ENCODE peak calls at places on chromosome 18, in ten cellular contexts. L, J, C, S, O, Q, N, X, Y and H are unnamed samples. For H3K36me3, the result is how much of the 10 kb centered on the place peaks cover.

GRCh38 chr18:66966171-66966570 is 362.3 kb upstream of the CDH19 start:
- DNase-seq in L (no peak), J (no peak), C (no peak), S (no peak), O (no peak), Q (no peak), N (no peak), X (no peak), Y (no peak), H (no peak)

GRCh38 chr18:63102941-63103744 is 216.4 kb downstream of the BCL2 start:
- DNase-seq in L (no peak), J (no peak), C (no peak), S (no peak), O (no peak), Q (no peak), N (no peak), X (no peak), Y (peak), H (no peak)

GRCh38 chr18:48521723-48522122 is 17.1 kb upstream of the CTIF start:
- DNase-seq in L (no peak), J (no peak), C (no peak), S (no peak), O (no peak), Q (no peak), N (no peak), X (no peak), Y (no peak), H (peak)

GRCh38 chr18:50559750-50560680 is at the start of gene MAPK4:
- DNase-seq in L (no peak), J (peak), C (peak), S (peak), O (no peak), Q (peak), N (no peak), X (peak), Y (peak), H (peak)

GRCh38 chr18:54233228-54233625 is 8.8 kb upstream of the MBD2 start:
- DNase-seq in L (no peak), J (no peak), C (no peak), S (no peak), O (no peak), Q (no peak), N (no peak), X (no peak), Y (no peak), H (no peak)

GRCh38 chr18:23627325-23627724 is 35.4 kb downstream of the ANKRD29 start:
- DNase-seq in L (no peak), J (peak), C (peak), S (no peak), O (no peak), Q (no peak), N (no peak), X (no peak), Y (no peak), H (no peak)

GRCh38 chr18:48475635-48476549 is 62.9 kb upstream of the CTIF start:
- DNase-seq in L (no peak), J (peak), C (peak), S (peak), O (peak), Q (peak), N (no peak), X (peak), Y (peak), H (peak)

GRCh38 chr18:8951491-8951890 is 151.0 kb upstream of the NDUFV2 start:
- DNase-seq in L (no peak), J (no peak), C (no peak), S (peak), O (no peak), Q (no peak), N (no peak), X (no peak), Y (no peak), H (no peak)

GRCh38 chr18:11310476-11311086 is 161.2 kb upstream of the PIEZO2 start:
- DNase-seq in L (no peak), J (peak), C (peak), S (peak), O (no peak), Q (no peak), N (no peak), X (peak), Y (peak), H (peak)

GRCh38 chr18:11518788-11519685 is 90.4 kb upstream of the SLC35G4 start:
- DNase-seq in L (no peak), J (peak), C (peak), S (peak), O (no peak), Q (no peak), N (no peak), X (peak), Y (peak), H (peak)

GRCh38 chr18:43665239-43665788 is 388.0 kb upstream of the SYT4 start:
- DNase-seq in L (no peak), J (no peak), C (no peak), S (no peak), O (no peak), Q (no peak), N (no peak), X (no peak), Y (no peak), H (no peak)

GRCh38 chr18:31603335-31603734 is 11.7 kb downstream of the TTR start:
- DNase-seq in L (no peak), J (no peak), C (no peak), S (no peak), O (no peak), Q (no peak), N (no peak), X (no peak), Y (no peak), H (no peak)

GRCh38 chr18:65435529-65435928 is 315.3 kb upstream of the CDH7 start:
- DNase-seq in L (no peak), J (no peak), C (no peak), S (no peak), O (no peak), Q (no peak), N (no peak), X (no peak), Y (no peak), H (no peak)

GRCh38 chr18:9101730-9102390 is 639 bp upstream of the NDUFV2 start:
- DNase-seq in L (no peak), J (no peak), C (peak), S (peak), O (no peak), Q (no peak), N (no peak), X (no peak), Y (no peak), H (no peak)

GRCh38 chr18:7870855-7871254 is 303.7 kb downstream of the PTPRM start:
- DNase-seq in L (no peak), J (no peak), C (no peak), S (no peak), O (no peak), Q (no peak), N (no peak), X (no peak), Y (no peak), H (no peak)

GRCh38 chr18:72871091-72871490 is 3.3 kb upstream of the NETO1 start:
- DNase-seq in L (no peak), J (no peak), C (no peak), S (no peak), O (no peak), Q (no peak), N (no peak), X (no peak), Y (no peak), H (no peak)

GRCh38 chr18:49546719-49547273 is 15.1 kb upstream of the LIPG start:
- DNase-seq in L (no peak), J (no peak), C (no peak), S (no peak), O (no peak), Q (no peak), N (no peak), X (no peak), Y (peak), H (no peak)

GRCh38 chr18:69567813-69568488 is 167.3 kb downstream of the DOK6 start:
- DNase-seq in L (no peak), J (no peak), C (no peak), S (no peak), O (no peak), Q (no peak), N (no peak), X (no peak), Y (peak), H (no peak)

GRCh38 chr18:74507120-74507881 is 11.1 kb downstream of the CNDP2 start:
- DNase-seq in L (no peak), J (no peak), C (peak), S (no peak), O (no peak), Q (no peak), N (no peak), X (no peak), Y (peak), H (no peak)
- H3K36me3 ChIP-seq in L (under half), J (under half), C (under half), S (half or more), O (half or more), Q (under half), N (half or more), X (under half), Y (half or more), H (under half)

GRCh38 chr18:32730068-32730467 is 42.8 kb downstream of the KLHL14 start:
- DNase-seq in L (no peak), J (no peak), C (no peak), S (no peak), O (no peak), Q (no peak), N (no peak), X (no peak), Y (no peak), H (no peak)
- H3K36me3 ChIP-seq in L (under half), J (under half), C (under half), S (under half), O (under half), Q (under half), N (under half), X (under half), Y (under half), H (under half)

GRCh38 chr18:59386909-59387515 is 27.9 kb upstream of the LMAN1 start:
- DNase-seq in L (no peak), J (no peak), C (no peak), S (no peak), O (no peak), Q (no peak), N (no peak), X (no peak), Y (peak), H (no peak)

GRCh38 chr18:59388180-59388579 is 29.1 kb upstream of the LMAN1 start:
- DNase-seq in L (no peak), J (no peak), C (no peak), S (no peak), O (no peak), Q (no peak), N (no peak), X (no peak), Y (peak), H (no peak)

GRCh38 chr18:59383831-59384230 is 24.8 kb upstream of the LMAN1 start:
- DNase-seq in L (no peak), J (no peak), C (no peak), S (no peak), O (no peak), Q (no peak), N (no peak), X (no peak), Y (peak), H (no peak)

GRCh38 chr18:59382388-59382787 is 23.3 kb upstream of the LMAN1 start:
- DNase-seq in L (no peak), J (no peak), C (no peak), S (no peak), O (no peak), Q (no peak), N (no peak), X (no peak), Y (peak), H (no peak)

DNA sequence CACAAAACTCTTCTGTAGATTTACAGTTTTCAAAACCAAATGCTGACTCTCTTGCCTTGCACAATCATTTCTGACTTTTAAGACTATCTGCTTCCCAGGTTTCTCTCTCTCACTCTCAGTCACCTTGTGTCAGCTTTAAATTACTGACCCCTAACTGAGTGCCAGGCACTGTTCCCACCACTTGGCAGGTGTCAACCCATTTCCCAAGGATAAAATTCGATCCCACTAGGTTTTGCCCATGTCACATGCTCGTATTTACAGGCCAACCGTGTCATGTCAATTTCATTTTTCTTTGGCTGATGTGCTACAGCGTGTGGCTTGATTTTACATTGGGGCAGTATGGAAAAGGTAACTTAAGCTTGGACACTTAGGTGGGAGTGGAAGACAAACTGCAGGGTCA is 26.1 kb upstream of the LMAN1 start:
- DNase-seq in L (no peak), J (no peak), C (no peak), S (no peak), O (no peak), Q (no peak), N (no peak), X (no peak), Y (peak), H (no peak)
- H3K36me3 ChIP-seq in L (under half), J (under half), C (under half), S (under half), O (under half), Q (under half), N (under half), X (under half), Y (under half), H (under half)

GRCh38 chr18:36179562-36180334 is 7.5 kb upstream of the MOCOS start:
- DNase-seq in L (no peak), J (peak), C (peak), S (no peak), O (peak), Q (peak), N (no peak), X (no peak), Y (no peak), H (no peak)

GRCh38 chr18:36177913-36178312 is 9.4 kb upstream of the MOCOS start:
- DNase-seq in L (no peak), J (no peak), C (no peak), S (no peak), O (no peak), Q (no peak), N (no peak), X (no peak), Y (no peak), H (no peak)

GRCh38 chr18:36176177-36176584 is 11.1 kb upstream of the MOCOS start:
- DNase-seq in L (no peak), J (peak), C (no peak), S (no peak), O (no peak), Q (no peak), N (no peak), X (no peak), Y (no peak), H (no peak)

GRCh38 chr18:36175481-36175880 is 11.8 kb upstream of the MOCOS start:
- DNase-seq in L (no peak), J (no peak), C (no peak), S (no peak), O (no peak), Q (no peak), N (no peak), X (no peak), Y (no peak), H (no peak)

DNA sequence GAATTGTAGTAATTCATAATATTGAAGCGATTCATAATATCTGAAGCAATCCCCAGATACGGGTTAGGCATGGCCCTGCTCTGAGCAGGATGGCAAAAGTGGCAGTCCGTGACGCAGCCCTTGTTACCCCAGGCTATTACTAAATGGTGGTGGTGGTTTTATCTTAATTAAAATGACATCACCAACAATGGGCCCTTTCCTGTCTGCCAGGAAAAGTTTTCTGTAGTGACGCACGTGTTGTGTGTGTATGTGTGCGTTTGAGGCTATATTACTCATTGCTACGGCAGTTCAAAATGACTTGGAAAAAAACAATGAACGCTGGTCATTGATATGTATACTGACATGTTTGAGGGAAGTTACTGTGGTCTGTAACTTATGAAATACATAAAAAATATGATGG is 10.6 kb upstream of the MOCOS start:
- DNase-seq in L (no peak), J (no peak), C (no peak), S (no peak), O (no peak), Q (no peak), N (no peak), X (no peak), Y (no peak), H (no peak)
- H3K36me3 ChIP-seq in L (under half), J (under half), C (under half), S (half or more), O (under half), Q (under half), N (under half), X (under half), Y (under half), H (under half)

DNA sequence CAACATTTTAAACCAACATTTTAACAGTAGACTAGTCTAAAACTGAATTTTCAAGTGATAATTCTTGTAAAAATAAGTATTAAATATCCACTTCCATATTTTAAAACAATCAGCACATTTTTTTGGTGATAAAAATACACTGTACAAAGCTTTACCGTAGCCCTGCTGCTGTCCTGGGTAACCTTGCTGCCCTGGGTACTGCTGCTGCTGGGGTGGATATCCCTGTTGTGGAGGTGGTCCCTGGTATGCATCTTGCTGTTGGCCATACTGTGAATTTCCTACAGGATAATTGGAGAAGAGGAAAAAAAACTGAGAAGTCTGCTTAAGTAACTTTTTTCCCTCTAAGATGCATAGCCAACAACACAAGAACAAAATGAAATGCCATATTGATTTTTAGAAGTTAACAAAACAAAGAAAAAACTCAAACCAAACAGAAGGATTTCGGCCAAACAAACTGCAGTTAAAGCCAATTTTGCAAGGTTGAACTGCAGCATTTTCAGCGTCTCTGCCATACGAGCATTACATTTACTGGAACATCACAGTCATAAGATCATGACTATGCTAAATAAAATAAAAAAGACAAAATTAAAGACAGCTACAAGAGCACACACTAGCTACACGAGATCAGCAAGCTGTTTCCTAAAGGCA is 55.4 kb downstream of the SS18 start:
- DNase-seq in L (no peak), J (no peak), C (no peak), S (no peak), O (no peak), Q (no peak), N (no peak), X (no peak), Y (no peak), H (no peak)
- H3K36me3 ChIP-seq in L (under half), J (half or more), C (under half), S (half or more), O (half or more), Q (under half), N (under half), X (half or more), Y (half or more), H (under half)

DNA sequence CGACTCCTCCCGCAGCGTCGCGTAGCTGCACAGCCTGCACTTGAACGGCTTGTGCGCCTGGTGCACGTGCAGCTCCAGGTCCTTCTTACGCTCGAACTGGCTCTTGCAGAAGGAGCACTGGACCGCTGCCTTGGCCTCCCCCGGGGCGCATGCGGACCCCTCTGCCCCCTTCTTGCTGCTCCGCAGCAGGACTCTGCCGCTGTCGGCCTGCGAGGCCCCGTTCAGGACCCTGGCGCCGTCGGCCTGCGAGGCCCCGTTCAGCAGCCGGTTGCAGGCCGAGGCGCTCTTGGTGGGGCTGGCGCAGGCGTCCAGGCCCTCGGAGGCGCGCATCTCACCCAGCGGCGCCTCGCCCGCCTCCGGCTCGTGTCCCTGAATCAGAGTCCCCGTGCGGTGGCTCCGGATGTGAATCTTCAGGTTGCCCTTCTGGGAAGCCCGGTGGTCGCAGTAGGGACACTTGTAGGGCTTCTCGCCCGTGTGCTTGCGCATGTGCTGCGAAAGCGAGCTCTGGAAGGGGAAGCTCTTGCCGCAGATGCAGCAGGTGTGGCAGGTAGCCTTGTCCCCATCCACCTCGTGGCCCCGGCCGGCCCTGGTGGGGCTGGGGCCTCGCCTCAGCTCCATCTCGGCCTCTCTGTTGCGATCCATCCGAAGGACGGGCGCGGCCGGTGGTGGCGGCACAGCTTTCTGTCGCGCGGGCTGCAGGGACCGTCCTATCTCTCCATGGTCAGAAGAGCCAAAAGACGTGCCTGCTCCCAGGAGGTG is 52.5 kb downstream of the ZNF516 start:
- DNase-seq in L (no peak), J (no peak), C (no peak), S (no peak), O (no peak), Q (no peak), N (peak), X (no peak), Y (no peak), H (no peak)
- H3K36me3 ChIP-seq in L (under half), J (under half), C (under half), S (under half), O (under half), Q (under half), N (under half), X (under half), Y (under half), H (under half)

DNA sequence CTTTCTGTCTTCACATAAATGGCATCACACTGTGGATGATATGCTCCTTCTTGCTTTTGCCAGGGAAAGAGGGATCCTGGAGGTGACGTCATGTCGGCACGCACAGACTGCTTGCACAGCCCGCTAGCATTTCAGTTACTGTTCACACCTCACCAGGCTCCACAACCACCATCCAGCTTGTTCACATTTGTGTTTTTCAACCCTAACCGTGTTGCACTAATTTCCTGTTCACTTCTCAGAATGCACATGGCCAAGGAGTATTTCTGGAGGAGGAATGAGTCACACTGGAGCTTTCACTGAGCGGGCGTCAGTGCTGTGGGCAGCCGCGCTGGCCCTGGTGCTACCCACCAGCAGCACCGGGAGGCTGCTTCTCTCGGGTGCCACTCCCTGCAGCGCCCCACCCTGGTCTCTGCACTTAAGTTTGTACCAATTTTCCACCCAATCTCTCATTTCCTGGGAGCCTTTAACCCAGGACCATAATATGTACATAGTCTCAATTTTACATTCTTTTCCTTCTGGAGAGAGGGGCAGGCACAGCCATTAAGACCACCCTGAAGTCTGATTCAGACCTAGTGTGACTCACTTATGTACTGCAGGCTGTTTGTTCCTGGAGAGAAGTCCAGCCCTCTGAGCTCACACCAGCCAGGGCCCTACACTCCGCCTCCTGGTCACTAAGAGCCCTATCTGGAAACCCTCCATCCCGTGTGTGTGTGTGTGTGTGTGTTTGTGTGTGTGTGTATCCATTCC is 65.1 kb downstream of the MBP start:
- DNase-seq in L (peak), J (peak), C (peak), S (no peak), O (peak), Q (peak), N (peak), X (no peak), Y (no peak), H (no peak)
- H3K36me3 ChIP-seq in L (under half), J (under half), C (under half), S (under half), O (under half), Q (under half), N (under half), X (under half), Y (under half), H (under half)